ENCODE peak calls at places on chromosome 16, in five cellular contexts. One of them, this sample, is unnamed.

GRCh38 chr16:17447273-17447672 is 23.5 kb downstream of the XYLT1 start:
- DNase-seq in activated gamma-delta T cell treated with anti-CD3 and anti-CD28 coated beads, Interleukin-2, amount 50 U/mL, for 16 hours: no peak
- DNase-seq in substantia nigra: no peak
- DNase-seq in psoas muscle: no peak
- DNase-seq in T-helper 2 cell: no peak
- DNase-seq in this sample: no peak

GRCh38 chr16:58266336-58266735 is 28.5 kb downstream of the PRSS54 start:
- DNase-seq in activated gamma-delta T cell treated with anti-CD3 and anti-CD28 coated beads, Interleukin-2, amount 50 U/mL, for 16 hours: no peak
- DNase-seq in substantia nigra: no peak
- DNase-seq in psoas muscle: no peak
- DNase-seq in T-helper 2 cell: no peak
- DNase-seq in this sample: no peak

GRCh38 chr16:81546781-81547180 is 102.2 kb downstream of the CMIP start:
- DNase-seq in activated gamma-delta T cell treated with anti-CD3 and anti-CD28 coated beads, Interleukin-2, amount 50 U/mL, for 16 hours: no peak
- DNase-seq in substantia nigra: no peak
- DNase-seq in psoas muscle: no peak
- DNase-seq in T-helper 2 cell: no peak
- DNase-seq in this sample: no peak

GRCh38 chr16:16096161-16096857 is 127.0 kb downstream of the ABCC6 start:
- DNase-seq in activated gamma-delta T cell treated with anti-CD3 and anti-CD28 coated beads, Interleukin-2, amount 50 U/mL, for 16 hours: no peak
- DNase-seq in substantia nigra: no peak
- DNase-seq in psoas muscle: peak; percentile 27
- DNase-seq in T-helper 2 cell: no peak
- DNase-seq in this sample: no peak

GRCh38 chr16:67833418-67834241 is 8.5 kb upstream of the THAP11 start:
- DNase-seq in activated gamma-delta T cell treated with anti-CD3 and anti-CD28 coated beads, Interleukin-2, amount 50 U/mL, for 16 hours: peak; percentile 89
- DNase-seq in substantia nigra: peak; percentile 89
- DNase-seq in psoas muscle: peak; percentile 95
- DNase-seq in T-helper 2 cell: peak; percentile 88
- DNase-seq in this sample: peak; percentile 77

GRCh38 chr16:23874613-23875294 is 39.0 kb downstream of the PRKCB start:
- DNase-seq in activated gamma-delta T cell treated with anti-CD3 and anti-CD28 coated beads, Interleukin-2, amount 50 U/mL, for 16 hours: no peak
- DNase-seq in substantia nigra: no peak
- DNase-seq in psoas muscle: no peak
- DNase-seq in T-helper 2 cell: no peak
- DNase-seq in this sample: no peak

GRCh38 chr16:51540259-51540658 is 389.2 kb upstream of the SALL1 start:
- DNase-seq in activated gamma-delta T cell treated with anti-CD3 and anti-CD28 coated beads, Interleukin-2, amount 50 U/mL, for 16 hours: no peak
- DNase-seq in substantia nigra: no peak
- DNase-seq in psoas muscle: no peak
- DNase-seq in T-helper 2 cell: no peak
- DNase-seq in this sample: no peak

GRCh38 chr16:74153773-74154172 is 142.8 kb upstream of the PSMD7 start:
- DNase-seq in activated gamma-delta T cell treated with anti-CD3 and anti-CD28 coated beads, Interleukin-2, amount 50 U/mL, for 16 hours: no peak
- DNase-seq in substantia nigra: no peak
- DNase-seq in psoas muscle: no peak
- DNase-seq in T-helper 2 cell: no peak
- DNase-seq in this sample: no peak

GRCh38 chr16:20879175-20880053 is 20.7 kb downstream of the DCUN1D3 start:
- DNase-seq in activated gamma-delta T cell treated with anti-CD3 and anti-CD28 coated beads, Interleukin-2, amount 50 U/mL, for 16 hours: no peak
- DNase-seq in substantia nigra: no peak
- DNase-seq in psoas muscle: no peak
- DNase-seq in T-helper 2 cell: no peak
- DNase-seq in this sample: peak; percentile 57